ENCODE peak calls at places on chromosomes 2 and 18, in four cellular contexts. S, W, L and N are unnamed samples.

GRCh38 chr2:65877331-65877791 is 445.0 kb upstream of the SPRED2 start:
- DNase-seq in L (no peak), W (no peak), S (no peak), N (no peak)

GRCh38 chr2:198638579-198638978 is 819.2 kb downstream of the SATB2 start:
- DNase-seq in W (no peak), L (no peak), S (no peak), N (no peak)

GRCh38 chr18:70234667-70235459 is 29.4 kb upstream of the RTTN start:
- DNase-seq in S (no peak), W (no peak), L (no peak), N (no peak)

GRCh38 chr18:21489119-21489750 is 111.3 kb downstream of the ESCO1 start:
- DNase-seq in W (no peak), L (peak; percentile 45), S (peak; percentile 32), N (peak; percentile 64)

GRCh38 chr18:37779220-37779619 is 213.6 kb upstream of the CELF4 start:
- DNase-seq in S (no peak), W (no peak), L (no peak), N (no peak)

GRCh38 chr2:241490444-241490760 is 18.0 kb downstream of the STK25 start:
- DNase-seq in L (no peak), S (no peak), W (no peak), N (no peak)

GRCh38 chr2:119253114-119253702 is 29.6 kb downstream of the STEAP3 start:
- DNase-seq in W (no peak), S (no peak), L (no peak), N (no peak)

GRCh38 chr2:159086332-159086731 is 117.9 kb downstream of the TANC1 start:
- DNase-seq in W (no peak), S (peak; percentile 43), L (no peak), N (peak; percentile 33)

GRCh38 chr18:13185675-13186198 is 32.8 kb upstream of the LDLRAD4 start:
- DNase-seq in W (no peak), L (no peak), S (no peak), N (no peak)

GRCh38 chr2:24353933-24354332 is 6.4 kb downstream of the ITSN2 start:
- DNase-seq in L (no peak), S (no peak), W (no peak), N (no peak)

GRCh38 chr2:65754219-65754618 is 321.8 kb upstream of the SPRED2 start:
- DNase-seq in W (no peak), L (no peak), S (no peak), N (peak; percentile 18)

GRCh38 chr2:19158899-19159298 is 199.5 kb downstream of the OSR1 start:
- DNase-seq in S (no peak), L (no peak), W (no peak), N (no peak)

GRCh38 chr2:205585451-205586045 is 96.8 kb upstream of the NRP2 start:
- DNase-seq in W (no peak), L (no peak), S (no peak), N (no peak)

DNA sequence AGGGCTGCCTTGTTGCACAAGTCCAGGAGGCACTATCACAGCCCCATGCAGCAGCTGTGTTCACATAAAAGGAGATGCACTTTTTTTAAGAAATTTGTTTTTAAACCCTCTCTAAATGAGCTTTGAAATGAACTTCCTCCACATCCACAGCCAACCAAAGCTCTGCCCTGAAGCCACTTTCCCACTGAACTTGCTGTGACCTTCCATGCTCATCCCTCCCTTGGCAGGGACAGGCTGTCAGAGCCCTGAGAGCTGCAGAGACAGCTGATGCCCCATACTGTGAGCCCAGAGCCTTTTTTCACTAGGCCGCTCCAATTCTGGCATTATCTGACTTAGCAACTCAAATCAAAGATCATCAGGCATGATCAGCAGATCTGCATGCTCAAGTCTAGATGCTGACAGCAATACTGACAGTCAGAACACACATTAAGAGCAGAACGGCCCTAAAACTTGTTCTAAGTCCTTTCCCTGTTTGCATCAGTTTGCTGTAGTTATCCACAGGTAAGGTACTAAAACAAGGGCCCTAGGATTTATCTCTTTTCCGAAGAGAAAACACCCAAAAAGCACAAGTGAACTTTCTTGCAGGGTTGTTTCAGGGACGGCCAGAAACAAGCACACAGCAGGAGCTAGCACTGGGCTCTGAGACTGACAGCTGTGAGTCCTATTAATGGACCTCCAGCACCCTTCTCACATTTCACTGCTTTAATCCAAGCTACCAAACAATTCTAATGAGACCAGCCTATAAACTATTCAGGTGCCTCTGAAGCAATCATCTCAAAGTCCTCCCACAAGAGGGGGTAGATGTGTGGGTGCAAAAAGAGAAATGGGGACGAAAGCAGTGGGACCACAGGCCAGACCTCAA is 34.9 kb downstream of the RNU4ATAC start:
- DNase-seq in L (no peak), W (no peak), S (no peak), N (no peak)
- H3K4me3 ChIP-seq in L (no peak overlapping the region), W (no peak overlapping the region), S (no peak overlapping the region), N (no peak overlapping the region)

GRCh38 chr2:149080104-149080503 is 41.6 kb downstream of the LYPD6B start:
- DNase-seq in L (no peak), S (no peak), W (no peak), N (no peak)
- H3K4me1 ChIP-seq in L (peaks cover 7% of the 10 kb centered on the region), S (no peaks in the 10 kb centered on the region), W (peaks cover 19% of the 10 kb centered on the region), N (no peaks in the 10 kb centered on the region)

GRCh38 chr2:171957061-171957460 is 34.8 kb downstream of the HAT1 start:
- DNase-seq in W (no peak), L (no peak), S (no peak), N (no peak)
- TF ChIP-seq CTCF in W (no peak), L (no peak), S (no peak), N (no peak)

GRCh38 chr2:169073972-169074751 is 4.8 kb downstream of the DHRS9 start:
- DNase-seq in W (no peak), S (no peak), L (no peak), N (no peak)

GRCh38 chr2:169073211-169073971 is 4.0 kb downstream of the DHRS9 start:
- DNase-seq in S (no peak), W (no peak), L (no peak), N (no peak)

GRCh38 chr2:169081551-169081950 is 12.2 kb downstream of the DHRS9 start:
- DNase-seq in L (no peak), W (no peak), S (no peak), N (no peak)

GRCh38 chr2:169080250-169081035 is 11.1 kb downstream of the DHRS9 start:
- DNase-seq in S (no peak), L (no peak), W (peak; percentile 38), N (peak; percentile 52)

GRCh38 chr2:169077674-169078240 is 8.4 kb downstream of the DHRS9 start:
- DNase-seq in W (no peak), L (no peak), S (no peak), N (no peak)
- H3K4me3 ChIP-seq in W (no peak overlapping the region), L (no peak overlapping the region), S (no peak overlapping the region), N (no peak overlapping the region)

GRCh38 chr2:128720440-128721022 is 401.9 kb upstream of the HS6ST1 start:
- DNase-seq in L (no peak), W (no peak), S (no peak), N (no peak)
- H3K4me1 ChIP-seq in L (no peaks in the 10 kb centered on the region), W (no peaks in the 10 kb centered on the region), S (no peaks in the 10 kb centered on the region), N (no peaks in the 10 kb centered on the region)